ENCODE peak calls at places on chromosomes 4 and X, in four cellular contexts. T is lung, A is IMR-90, D is tibial artery. F is an unnamed sample.
A peak's percentile ranks its signal among the peaks of the same experiment; 100 is the strongest.

GRCh38 chrX:55057691-55058249 is 17.1 kb upstream of the PAGE2B start:
- DNase-seq in T (no peak), A (peak; percentile 28), D (peak; percentile 23), F (no peak)

GRCh38 chrX:114841051-114841450 is 176.4 kb downstream of the IL13RA2 start:
- DNase-seq in A (peak; percentile 0), D (no peak), T (no peak), F (no peak)

GRCh38 chr4:105061136-105061696 is 85.5 kb upstream of the TET2 start:
- DNase-seq in D (no peak), T (no peak), A (peak; percentile 5), F (peak; percentile 55)

GRCh38 chrX:134338527-134338926 is 101.5 kb downstream of the CCDC160 start:
- DNase-seq in A (no peak), D (no peak), T (no peak), F (no peak)

GRCh38 chr4:164977243-164978164 is at the start of gene TRIM61:
- DNase-seq in A (peak; percentile 54), T (peak; percentile 62), D (no peak), F (no peak)

GRCh38 chrX:123291623-123292022 is 107.5 kb downstream of the GRIA3 start:
- DNase-seq in A (no peak), D (no peak), T (no peak), F (no peak)

GRCh38 chrX:41153453-41153852 is 68.2 kb downstream of the USP9X start:
- DNase-seq in D (no peak), A (peak; percentile 33), T (no peak), F (no peak)

GRCh38 chr4:144894525-144894924 is 203.5 kb downstream of the ANAPC10 start:
- DNase-seq in D (peak; percentile 56), A (peak; percentile 48), T (no peak), F (peak; percentile 16)

GRCh38 chrX:94576367-94577004 is 902.5 kb downstream of the FAM133A start:
- DNase-seq in A (no peak), D (no peak), T (no peak), F (no peak)

GRCh38 chrX:34638116-34638515 is 19.0 kb downstream of the TMEM47 start:
- DNase-seq in D (no peak), A (peak; percentile 54), T (no peak), F (no peak)

GRCh38 chrX:144334577-144334976 is 450.7 kb downstream of the UBE2NL start:
- DNase-seq in T (no peak), A (no peak), D (no peak), F (no peak)

GRCh38 chr4:152220201-152220666 is 315.7 kb downstream of the FBXW7 start:
- DNase-seq in A (no peak), T (no peak), D (no peak), F (no peak)

GRCh38 chr4:3257125-3257690 is 8.2 kb downstream of the MSANTD1 start:
- DNase-seq in D (peak; percentile 10), A (no peak), T (no peak), F (peak; percentile 4)

GRCh38 chr4:162847945-162848549 is 318.6 kb downstream of the NAF1 start:
- DNase-seq in T (no peak), A (no peak), D (no peak), F (no peak)

GRCh38 chr4:149441338-149441737 is 374.3 kb downstream of the IQCM start:
- DNase-seq in D (no peak), T (no peak), A (peak; percentile 16), F (no peak)

GRCh38 chrX:79366888-79367749 is at the start of gene ITM2A:
- DNase-seq in D (peak; percentile 27), T (no peak), A (no peak), F (no peak)

GRCh38 chr4:10240691-10241090 is 124.1 kb upstream of the WDR1 start:
- DNase-seq in D (no peak), A (no peak), T (no peak), F (no peak)

GRCh38 chr4:75511841-75512240 is 2.4 kb downstream of the RCHY1 start:
- DNase-seq in D (no peak), T (no peak), A (no peak), F (no peak)

GRCh38 chr4:176193898-176194297 is 1.5 kb downstream of the SPATA4 start:
- DNase-seq in T (no peak), A (peak; percentile 94), D (no peak), F (no peak)

GRCh38 chrX:154546354-154547244 is at the start of gene G6PD:
- DNase-seq in A (peak; percentile 35), D (peak; percentile 65), T (peak; percentile 73), F (no peak)

GRCh38 chr4:119165767-119166166 is 30.1 kb downstream of the MYOZ2 start:
- DNase-seq in T (no peak), D (no peak), A (no peak), F (no peak)

GRCh38 chrX:121256653-121257052 is 209.2 kb downstream of the GLUD2 start:
- DNase-seq in A (no peak), T (no peak), D (no peak), F (no peak)

GRCh38 chr4:53306729-53307128 is 59.1 kb downstream of the SCFD2 start:
- DNase-seq in A (peak; percentile 45), D (no peak), T (no peak), F (no peak)

GRCh38 chr4:101306225-101306624 is 41.1 kb downstream of the PPP3CA start:
- DNase-seq in T (peak; percentile 77), A (no peak), D (no peak), F (no peak)

GRCh38 chr4:25925486-25926201 is 11.6 kb downstream of the SMIM20 start:
- DNase-seq in A (peak; percentile 45), D (peak; percentile 41), T (no peak), F (no peak)

GRCh38 chrX:111270339-111270738 is at the start of gene CAPN6:
- DNase-seq in T (no peak), A (peak; percentile 5), D (no peak), F (no peak)

GRCh38 chr4:80492761-80493160 is 157.2 kb downstream of the CFAP299 start:
- DNase-seq in D (no peak), A (no peak), T (no peak), F (no peak)

GRCh38 chrX:111759676-111760075 is 78.7 kb downstream of the ALG13 start:
- DNase-seq in A (no peak), D (no peak), T (no peak), F (no peak)

GRCh38 chrX:47501226-47502071 is 18.4 kb upstream of the ZNF41 start:
- DNase-seq in A (peak; percentile 64), D (no peak), T (no peak), F (no peak)
- H3K4me3 ChIP-seq in A (no peak overlapping the region), D (no peak overlapping the region), T (no peak overlapping the region), F (no peak overlapping the region)

GRCh38 chr4:139666735-139667266 is 1.2 kb downstream of the MGST2 start:
- DNase-seq in A (peak; percentile 76), D (peak; percentile 33), T (peak; percentile 43), F (peak; percentile 48)
- H3K4me3 ChIP-seq in A (no peak overlapping the region), D (peak overlapping the region; percentile 51), T (no peak overlapping the region), F (peak overlapping the region; percentile 22)

GRCh38 chr4:127856485-127857447 is 23.9 kb upstream of the PLK4 start:
- DNase-seq in D (no peak), A (peak; percentile 93), T (no peak), F (peak; percentile 38)
- H3K4me3 ChIP-seq in D (no peak overlapping the region), A (no peak overlapping the region), T (no peak overlapping the region), F (no peak overlapping the region)

GRCh38 chrX:76517544-76517943 is 90.0 kb downstream of the MAGEE1 start:
- DNase-seq in A (no peak), D (no peak), T (no peak), F (no peak)
- H3K4me3 ChIP-seq in A (no peak overlapping the region), D (no peak overlapping the region), T (no peak overlapping the region), F (no peak overlapping the region)

GRCh38 chrX:135984220-135984619 is 1.0 kb upstream of the SLC9A6 start:
- DNase-seq in A (no peak), T (no peak), D (no peak), F (no peak)
- H3K4me3 ChIP-seq in A (peak overlapping the region; percentile 87), T (no peak overlapping the region), D (peak overlapping the region; percentile 64), F (no peak overlapping the region)

GRCh38 chrX:39519566-39520301 is 578.0 kb downstream of the BCOR start:
- DNase-seq in T (no peak), A (no peak), D (no peak), F (no peak)

GRCh38 chrX:39513836-39514235 is 583.9 kb downstream of the BCOR start:
- DNase-seq in T (no peak), A (no peak), D (no peak), F (no peak)

GRCh38 chrX:39516399-39516798 is 581.4 kb downstream of the BCOR start:
- DNase-seq in D (no peak), A (no peak), T (no peak), F (no peak)

GRCh38 chrX:39518451-39519212 is 579.1 kb downstream of the BCOR start:
- DNase-seq in A (no peak), T (no peak), D (no peak), F (no peak)

GRCh38 chrX:39519213-39519544 is 578.6 kb downstream of the BCOR start:
- DNase-seq in A (no peak), T (no peak), D (no peak), F (no peak)
- H3K4me3 ChIP-seq in A (no peak overlapping the region), T (no peak overlapping the region), D (peak overlapping the region; percentile 23), F (no peak overlapping the region)

F was measured in kidney epithelial cell.